ENCODE peak calls at places on chromosomes 1 and 21, in seven cellular contexts. I is stimulated activated CD4-positive, alpha-beta T cell treated with anti-CD3 and anti-CD28 coated beads, Interleukin-2, amount 100 ng/mL, for 48 hours; T is mucosa of descending colon; V is substantia nigra; P is IMR-90; M is retina; R is left cardiac atrium. L is an unnamed sample.

GRCh38 chr1:185795181-185795580 is 61.0 kb downstream of the HMCN1 start:
- DNase-seq in I (no peak), T (no peak), V (no peak), P (peak), M (no peak), R (no peak), L (no peak)

GRCh38 chr1:183418696-183419095 is 516 bp upstream of the NMNAT2 start:
- DNase-seq in I (no peak), T (no peak), V (no peak), P (no peak), M (no peak), R (no peak), L (no peak)

GRCh38 chr1:150233359-150234308 is 2.3 kb downstream of the ANP32E start:
- DNase-seq in I (no peak), T (no peak), V (no peak), P (peak), M (no peak), R (no peak), L (peak)

GRCh38 chr1:115179397-115179835 is 90.1 kb upstream of the TSPAN2 start:
- DNase-seq in I (no peak), T (no peak), V (no peak), P (peak), M (no peak), R (peak), L (no peak)

GRCh38 chr1:1881727-1882126 is 9.2 kb downstream of the GNB1 start:
- DNase-seq in I (no peak), T (peak), V (no peak), P (no peak), M (no peak), R (no peak), L (no peak)

GRCh38 chr1:19664453-19665043 is at the start of gene HTR6:
- DNase-seq in I (peak), T (no peak), V (no peak), P (no peak), M (no peak), R (no peak), L (no peak)

GRCh38 chr1:178684542-178685000 is 40.5 kb upstream of the RALGPS2 start:
- DNase-seq in I (no peak), T (no peak), V (no peak), P (peak), M (no peak), R (no peak), L (no peak)

GRCh38 chr1:20329793-20330542 is 39.3 kb downstream of the VWA5B1 start:
- DNase-seq in I (no peak), T (peak), V (no peak), P (no peak), M (no peak), R (no peak), L (no peak)

GRCh38 chr1:172360511-172360910 is 60.0 kb upstream of the C1orf105 start:
- DNase-seq in I (no peak), T (peak), V (no peak), P (no peak), M (peak), R (no peak), L (peak)

GRCh38 chr1:9630331-9631081 is 21.0 kb upstream of the PIK3CD start:
- DNase-seq in I (no peak), T (no peak), V (no peak), P (no peak), M (no peak), R (no peak), L (no peak)

GRCh38 chr1:167158813-167159275 is 61.8 kb upstream of the POU2F1 start:
- DNase-seq in I (no peak), T (no peak), V (no peak), P (no peak), M (no peak), R (no peak), L (no peak)

GRCh38 chr1:182229907-182230522 is 161.6 kb downstream of the GLUL start:
- DNase-seq in I (no peak), T (no peak), V (no peak), P (no peak), M (peak), R (no peak), L (no peak)

GRCh38 chr1:113659010-113659409 is 100.3 kb downstream of the PHTF1 start:
- DNase-seq in I (no peak), T (no peak), V (peak), P (no peak), M (peak), R (no peak), L (no peak)

GRCh38 chr1:91529856-91530255 is 29.2 kb downstream of the CDC7 start:
- DNase-seq in I (no peak), T (peak), V (no peak), P (peak), M (no peak), R (no peak), L (no peak)

GRCh38 chr1:193676996-193677569 is 490.7 kb upstream of the B3GALT2 start:
- DNase-seq in I (no peak), T (no peak), V (no peak), P (peak), M (no peak), R (no peak), L (no peak)

GRCh38 chr1:157110686-157111085 is 11.1 kb upstream of the ETV3L start:
- DNase-seq in I (no peak), T (no peak), V (no peak), P (no peak), M (no peak), R (no peak), L (no peak)

GRCh38 chr1:109312978-109313775 is 6.4 kb upstream of the MYBPHL start:
- DNase-seq in I (no peak), T (no peak), V (peak), P (no peak), M (no peak), R (peak), L (no peak)

GRCh38 chr1:177959793-177960515 is 9.9 kb downstream of the SEC16B start:
- DNase-seq in I (no peak), T (no peak), V (no peak), P (peak), M (peak), R (no peak), L (no peak)

GRCh38 chr21:42187976-42188653 is 30.8 kb upstream of the ABCG1 start:
- DNase-seq in I (peak), T (peak), V (no peak), P (no peak), M (no peak), R (no peak), L (no peak)

GRCh38 chr1:85555867-85556577 is 24.5 kb upstream of the CCN1 start:
- DNase-seq in I (no peak), T (no peak), V (no peak), P (no peak), M (no peak), R (no peak), L (no peak)

GRCh38 chr1:47842228-47842627 is 155.0 kb downstream of the TRABD2B start:
- DNase-seq in I (no peak), T (no peak), V (no peak), P (no peak), M (no peak), R (no peak), L (no peak)

GRCh38 chr1:242530761-242531160 is 6.3 kb upstream of the PLD5 start:
- DNase-seq in I (no peak), T (no peak), V (no peak), P (no peak), M (no peak), R (no peak), L (no peak)

GRCh38 chr1:159953866-159954515 is at the start of gene SLAMF9:
- DNase-seq in I (no peak), T (no peak), V (no peak), P (peak), M (no peak), R (no peak), L (no peak)

GRCh38 chr21:29466532-29466931 is 167.8 kb downstream of the BACH1 start:
- DNase-seq in I (no peak), T (no peak), V (no peak), P (no peak), M (no peak), R (no peak), L (no peak)

GRCh38 chr1:151989131-151989868 is 4.4 kb downstream of the S100A10 start:
- DNase-seq in I (peak), T (peak), V (no peak), P (peak), M (no peak), R (peak), L (no peak)